ENCODE peak calls at places on chromosomes 16 and 17, in seven cellular contexts. K is H1, F is heart left ventricle, O is IMR-90, A is lung, B is esophagus muscularis mucosa, N is GM12878. E is an unnamed sample. For H3K36me3, the result is how much of the 10 kb centered on the place peaks cover.

GRCh38 chr16:3171181-3171854 is 16.7 kb upstream of the OR1F1 start:
- DNase-seq in K (no peak), F (no peak), O (no peak), A (no peak), B (no peak), N (no peak), E (no peak)

GRCh38 chr17:59706900-59707181 is 389 bp downstream of the PTRH2 start:
- DNase-seq in K (no peak), F (no peak), O (no peak), A (no peak), B (no peak), N (no peak), E (no peak)

GRCh38 chr16:51129105-51129504 is 22.0 kb downstream of the SALL1 start:
- DNase-seq in K (no peak), F (no peak), O (peak), A (no peak), B (no peak), N (no peak), E (no peak)

GRCh38 chr17:35714988-35715387 is 16.5 kb upstream of the RASL10B start:
- DNase-seq in K (no peak), F (no peak), O (no peak), A (no peak), B (no peak), N (no peak), E (no peak)

GRCh38 chr17:1137465-1137894 is 42.3 kb downstream of the ABR start:
- DNase-seq in K (no peak), F (no peak), O (no peak), A (no peak), B (no peak), N (no peak), E (no peak)

GRCh38 chr16:83214671-83215070 is 587.9 kb downstream of the CDH13 start:
- DNase-seq in K (no peak), F (no peak), O (peak), A (no peak), B (no peak), N (no peak), E (no peak)

GRCh38 chr17:78708510-78708973 is 73.5 kb downstream of the CYTH1 start:
- DNase-seq in K (peak), F (peak), O (peak), A (peak), B (no peak), N (no peak), E (peak)

GRCh38 chr16:89484088-89484501 is 6.3 kb downstream of the ANKRD11 start:
- DNase-seq in K (no peak), F (no peak), O (no peak), A (no peak), B (no peak), N (no peak), E (no peak)

GRCh38 chr17:3647769-3648540 is 11.4 kb downstream of the CTNS start:
- DNase-seq in K (no peak), F (no peak), O (peak), A (no peak), B (no peak), N (no peak), E (no peak)

GRCh38 chr17:28216528-28216927 is 102.5 kb upstream of the TMEM97 start:
- DNase-seq in K (no peak), F (no peak), O (peak), A (no peak), B (no peak), N (no peak), E (no peak)

GRCh38 chr16:49620868-49621239 is 235.1 kb downstream of the ZNF423 start:
- DNase-seq in K (no peak), F (no peak), O (no peak), A (no peak), B (no peak), N (no peak), E (no peak)

GRCh38 chr16:83928341-83929055 is 24.5 kb upstream of the OSGIN1 start:
- DNase-seq in K (no peak), F (no peak), O (peak), A (no peak), B (no peak), N (no peak), E (no peak)

GRCh38 chr17:38628441-38628840 is 22.7 kb upstream of the SRCIN1 start:
- DNase-seq in K (no peak), F (no peak), O (peak), A (no peak), B (no peak), N (no peak), E (no peak)

GRCh38 chr16:74505011-74505410 is 83.7 kb upstream of the CLEC18B start:
- DNase-seq in K (no peak), F (no peak), O (no peak), A (no peak), B (no peak), N (no peak), E (no peak)

GRCh38 chr16:67236551-67237395 is 9.8 kb downstream of the TMEM208 start:
- DNase-seq in K (peak), F (peak), O (peak), A (no peak), B (no peak), N (no peak), E (peak)

GRCh38 chr16:72878301-72879269 is 169.3 kb downstream of the ZFHX3 start:
- DNase-seq in K (no peak), F (no peak), O (peak), A (no peak), B (no peak), N (no peak), E (no peak)

GRCh38 chr17:82942166-82943130 is 102.6 kb upstream of the ZNF750 start:
- DNase-seq in K (no peak), F (peak), O (no peak), A (no peak), B (no peak), N (no peak), E (no peak)

GRCh38 chr17:65638221-65638940 is 76.9 kb upstream of the AXIN2 start:
- DNase-seq in K (no peak), F (no peak), O (peak), A (no peak), B (no peak), N (no peak), E (no peak)

GRCh38 chr16:53147500-53148065 is 92.8 kb downstream of the CHD9 start:
- DNase-seq in K (no peak), F (no peak), O (no peak), A (no peak), B (no peak), N (no peak), E (no peak)

GRCh38 chr16:86570542-86571196 is 4.0 kb downstream of the FOXC2 start:
- DNase-seq in K (no peak), F (no peak), O (no peak), A (no peak), B (no peak), N (no peak), E (no peak)

GRCh38 chr16:86569843-86570447 is 3.3 kb downstream of the FOXC2 start:
- DNase-seq in K (no peak), F (no peak), O (no peak), A (no peak), B (no peak), N (no peak), E (no peak)

GRCh38 chr16:86566966-86567700 is 504 bp downstream of the FOXC2 start:
- DNase-seq in K (no peak), F (peak), O (peak), A (no peak), B (no peak), N (no peak), E (no peak)

GRCh38 chr16:86567701-86568571 is 1.3 kb downstream of the FOXC2 start:
- DNase-seq in K (no peak), F (peak), O (peak), A (no peak), B (no peak), N (no peak), E (no peak)

GRCh38 chr16:86568677-86569623 is 2.3 kb downstream of the FOXC2 start:
- DNase-seq in K (no peak), F (no peak), O (no peak), A (no peak), B (no peak), N (no peak), E (no peak)
- H3K4me3 ChIP-seq in K (no peak), F (peak), O (peak), A (peak), B (peak), N (no peak), E (no peak)

GRCh38 chr17:75494326-75494877 is 20.9 kb downstream of the CASKIN2 start:
- DNase-seq in K (no peak), F (no peak), O (no peak), A (no peak), B (no peak), N (no peak), E (no peak)
- H3K36me3 ChIP-seq in K (under half), F (under half), O (half or more), A (half or more), B (half or more), N (under half), E (under half)

DNA sequence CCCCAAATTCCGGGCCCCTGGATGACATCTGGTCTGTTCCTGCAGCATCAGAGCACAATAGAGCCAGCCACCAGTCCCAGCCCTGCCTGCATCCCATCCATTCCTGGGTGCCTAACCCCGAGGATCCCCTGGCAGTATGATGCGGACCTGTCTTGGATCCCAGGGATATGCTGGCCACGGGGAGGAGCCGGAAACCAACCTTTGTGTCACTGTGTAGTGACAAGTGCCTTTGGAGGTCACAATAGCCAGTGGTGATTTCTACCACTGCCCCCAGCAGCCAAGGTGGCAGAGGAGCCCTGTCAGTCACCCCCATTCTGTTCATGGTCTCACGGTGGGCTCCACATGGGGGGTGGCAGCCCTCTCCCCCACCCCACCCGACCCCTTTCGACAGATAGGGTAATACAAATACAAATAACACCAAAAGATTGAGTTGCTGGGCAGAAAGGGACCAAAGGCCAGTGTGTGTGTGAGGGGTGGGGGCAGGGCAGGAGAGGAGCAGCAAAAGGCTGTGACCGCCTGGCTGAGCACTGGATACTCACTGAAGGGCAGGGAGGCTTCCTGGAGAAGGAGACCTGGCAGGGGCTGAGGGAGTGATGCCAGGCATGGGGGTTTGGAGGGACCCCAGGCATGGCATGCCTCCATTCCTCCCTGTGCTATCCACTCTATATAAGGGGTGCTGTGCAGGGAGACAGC is 29.0 kb upstream of the MEOX1 start:
- DNase-seq in K (no peak), F (no peak), O (no peak), A (no peak), B (no peak), N (no peak), E (no peak)
- TF ChIP-seq CTCF in K (no peak), F (no peak), O (no peak), A (no peak), B (no peak), N (no peak), E (no peak)

DNA sequence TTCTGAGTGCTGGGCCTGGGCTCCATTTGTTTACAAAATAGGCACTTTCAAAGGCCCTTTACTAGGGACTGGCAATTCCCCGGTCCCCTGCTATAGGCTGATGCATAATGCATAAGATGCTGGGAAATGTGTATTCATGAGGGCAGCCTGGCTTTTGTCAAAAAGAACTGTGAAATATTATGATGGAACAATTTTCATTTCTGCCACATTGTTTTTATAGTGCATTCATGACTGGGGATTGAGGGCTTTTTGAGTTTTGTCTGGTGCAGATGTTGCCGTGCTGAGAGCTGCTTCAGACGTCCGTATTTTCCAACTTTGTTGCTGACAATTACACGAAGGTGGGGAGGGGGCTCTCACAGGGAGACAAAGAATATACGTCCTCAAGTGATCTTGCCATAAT is 616.9 kb upstream of the CDH5 start:
- DNase-seq in K (no peak), F (no peak), O (no peak), A (no peak), B (no peak), N (no peak), E (no peak)
- H3K4me3 ChIP-seq in K (no peak), F (no peak), O (no peak), A (no peak), B (no peak), N (no peak), E (no peak)

GRCh38 chr17:15405016-15405415 is 62.4 kb downstream of the CDRT4 start:
- DNase-seq in K (no peak), F (no peak), O (no peak), A (no peak), B (no peak), N (no peak), E (no peak)

GRCh38 chr17:15408803-15409202 is 58.6 kb downstream of the CDRT4 start:
- DNase-seq in K (no peak), F (no peak), O (no peak), A (no peak), B (no peak), N (no peak), E (no peak)

GRCh38 chr17:15406081-15406480 is 61.3 kb downstream of the CDRT4 start:
- DNase-seq in K (no peak), F (no peak), O (no peak), A (no peak), B (no peak), N (no peak), E (no peak)

GRCh38 chr17:15403276-15403939 is 62.0 kb upstream of the TEKT3 start:
- DNase-seq in K (no peak), F (no peak), O (peak), A (no peak), B (no peak), N (no peak), E (no peak)

GRCh38 chr17:15404116-15404730 is 62.8 kb upstream of the TEKT3 start:
- DNase-seq in K (no peak), F (no peak), O (peak), A (no peak), B (no peak), N (no peak), E (no peak)
- H3K36me3 ChIP-seq in K (under half), F (under half), O (under half), A (under half), B (under half), N (under half), E (under half)

E was measured in GM06990.